ENCODE peak calls at places on chromosome 22, in nine cellular contexts. G, N, A, D, B, S, P, Y and M are unnamed samples. For H3K9me3, the result is how much of the 10 kb centered on the place peaks cover.

GRCh38 chr22:26429458-26430238 is 588 bp downstream of the ASPHD2 start:
- DNase-seq in B (no peak), A (no peak), P (no peak), Y (no peak), S (no peak), D (no peak), G (no peak), N (no peak), M (no peak)

GRCh38 chr22:44724416-44724815 is 22.4 kb downstream of the PRR5 start:
- DNase-seq in G (no peak), P (no peak), B (no peak), S (no peak), N (no peak), A (no peak), Y (peak), D (no peak), M (no peak)

GRCh38 chr22:33299245-33299956 is 241.2 kb upstream of the SYN3 start:
- DNase-seq in P (no peak), S (no peak), A (no peak), D (no peak), B (no peak), Y (no peak), G (no peak), N (no peak), M (no peak)

GRCh38 chr22:46069518-46070214 is 80.7 kb upstream of the PPARA start:
- DNase-seq in D (no peak), B (peak), G (peak), S (peak), Y (peak), A (peak), N (peak), P (peak), M (no peak)

GRCh38 chr22:43240614-43241013 is 53.7 kb upstream of the TTLL12 start:
- DNase-seq in G (no peak), N (no peak), D (no peak), A (no peak), P (no peak), B (no peak), Y (no peak), S (no peak), M (no peak)

GRCh38 chr22:45603631-45604030 is 68.0 kb upstream of the ATXN10 start:
- DNase-seq in N (no peak), G (no peak), A (no peak), B (no peak), S (no peak), Y (no peak), D (no peak), P (no peak), M (no peak)

GRCh38 chr22:35349704-35350538 is 31.0 kb upstream of the HMOX1 start:
- DNase-seq in P (peak), S (no peak), A (no peak), B (no peak), G (no peak), N (peak), Y (no peak), D (no peak), M (no peak)

GRCh38 chr22:50627452-50627913 is 469 bp downstream of the ARSA start:
- DNase-seq in B (peak), P (no peak), S (no peak), D (no peak), G (no peak), N (no peak), Y (no peak), A (no peak), M (no peak)

GRCh38 chr22:27778299-27779090 is 23.1 kb downstream of the MN1 start:
- DNase-seq in D (no peak), P (peak), A (peak), G (no peak), B (no peak), N (no peak), Y (peak), S (peak), M (no peak)

GRCh38 chr22:31439805-31440204 is 40.4 kb downstream of the DRG1 start:
- DNase-seq in A (no peak), N (no peak), B (no peak), S (no peak), D (no peak), P (peak), Y (peak), G (no peak), M (no peak)

GRCh38 chr22:31103899-31104694 is 3.3 kb downstream of the SELENOM start:
- DNase-seq in B (no peak), A (no peak), Y (peak), S (no peak), N (no peak), G (no peak), P (no peak), D (no peak), M (no peak)

GRCh38 chr22:42807185-42807584 is 49.9 kb downstream of the ARFGAP3 start:
- DNase-seq in Y (no peak), P (no peak), A (no peak), B (no peak), G (no peak), N (no peak), D (no peak), S (no peak), M (no peak)

GRCh38 chr22:27269751-27270586 is 531.6 kb downstream of the MN1 start:
- DNase-seq in B (no peak), D (no peak), S (no peak), P (no peak), N (no peak), Y (no peak), A (no peak), G (no peak), M (no peak)

GRCh38 chr22:25134028-25134427 is 65.6 kb upstream of the CRYBB3 start:
- DNase-seq in D (no peak), P (no peak), Y (no peak), G (no peak), A (no peak), S (no peak), N (peak), B (no peak), M (no peak)

GRCh38 chr22:50695421-50696250 is 23.0 kb downstream of the SHANK3 start:
- DNase-seq in S (no peak), A (peak), N (peak), G (no peak), D (no peak), Y (peak), P (no peak), B (peak), M (no peak)

GRCh38 chr22:46036558-46037408 is 59.8 kb upstream of the WNT7B start:
- DNase-seq in S (no peak), Y (peak), B (peak), P (peak), G (peak), A (no peak), D (no peak), N (peak), M (no peak)

GRCh38 chr22:27466229-27466628 is 335.3 kb downstream of the MN1 start:
- DNase-seq in P (no peak), D (no peak), N (no peak), G (no peak), B (no peak), S (no peak), A (no peak), Y (no peak), M (no peak)

GRCh38 chr22:50674606-50675552 is 2.3 kb downstream of the SHANK3 start:
- DNase-seq in D (no peak), P (no peak), Y (peak), B (no peak), A (no peak), S (no peak), N (peak), G (peak), M (no peak)

GRCh38 chr22:45318168-45318557 is 8.4 kb downstream of the FAM118A start:
- DNase-seq in N (peak), S (peak), D (peak), B (peak), A (peak), P (peak), Y (peak), G (no peak), M (no peak)

GRCh38 chr22:36395922-36396321 is 8.2 kb upstream of the MYH9 start:
- DNase-seq in P (no peak), G (no peak), A (no peak), N (no peak), Y (no peak), D (no peak), B (no peak), S (no peak), M (no peak)

GRCh38 chr22:44325718-44326548 is 13.2 kb upstream of the SHISAL1 start:
- DNase-seq in N (no peak), G (no peak), P (no peak), B (no peak), A (no peak), D (no peak), S (no peak), Y (peak), M (no peak)

GRCh38 chr22:16563555-16564520 is 28.8 kb downstream of the CCT8L2 start:
- DNase-seq in A (no peak), G (no peak), Y (peak), N (no peak), D (no peak), S (no peak), B (no peak), P (no peak), M (no peak)

GRCh38 chr22:50621948-50622722 is 5.8 kb downstream of the ARSA start:
- DNase-seq in N (peak), B (peak), S (no peak), D (no peak), A (no peak), Y (peak), P (peak), G (no peak), M (no peak)

GRCh38 chr22:45966320-45966891 is 10.6 kb downstream of the WNT7B start:
- DNase-seq in D (no peak), N (peak), A (no peak), P (no peak), Y (no peak), S (no peak), G (no peak), B (no peak), M (no peak)

GRCh38 chr22:44186121-44186510 is 5.4 kb downstream of the PARVG start:
- DNase-seq in P (no peak), A (no peak), S (no peak), G (no peak), B (peak), D (no peak), N (peak), Y (no peak), M (no peak)

GRCh38 chr22:17237031-17237668 is 17.9 kb upstream of the ADA2 start:
- DNase-seq in P (no peak), N (no peak), D (no peak), S (no peak), G (no peak), Y (no peak), B (no peak), A (no peak), M (no peak)

DNA sequence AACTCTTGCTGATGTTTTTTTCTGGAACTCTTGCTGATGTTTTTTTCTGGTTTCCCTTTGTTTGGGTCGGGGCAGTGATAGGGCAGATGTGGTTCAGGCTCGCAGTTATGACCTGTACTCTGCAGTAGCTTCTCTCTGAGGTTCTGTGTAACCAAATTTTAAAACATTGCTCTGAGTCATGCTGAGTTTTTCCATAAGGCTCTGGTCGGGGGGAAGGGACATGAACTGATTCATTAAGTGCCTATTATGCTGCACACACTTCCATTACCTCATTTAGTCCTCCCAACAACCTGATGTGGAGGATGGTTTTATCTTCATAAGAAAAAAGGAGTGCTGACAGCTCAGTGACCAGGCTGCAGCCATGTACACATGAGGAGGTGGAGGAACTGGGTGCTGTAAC is 18.9 kb downstream of the TNRC6B start:
- DNase-seq in S (no peak), Y (no peak), B (no peak), A (no peak), P (no peak), D (no peak), N (no peak), G (no peak), M (no peak)
- H3K4me3 ChIP-seq in S (no peak), Y (no peak), B (no peak), A (no peak), P (no peak), D (no peak), N (no peak), G (no peak), M (no peak)

DNA sequence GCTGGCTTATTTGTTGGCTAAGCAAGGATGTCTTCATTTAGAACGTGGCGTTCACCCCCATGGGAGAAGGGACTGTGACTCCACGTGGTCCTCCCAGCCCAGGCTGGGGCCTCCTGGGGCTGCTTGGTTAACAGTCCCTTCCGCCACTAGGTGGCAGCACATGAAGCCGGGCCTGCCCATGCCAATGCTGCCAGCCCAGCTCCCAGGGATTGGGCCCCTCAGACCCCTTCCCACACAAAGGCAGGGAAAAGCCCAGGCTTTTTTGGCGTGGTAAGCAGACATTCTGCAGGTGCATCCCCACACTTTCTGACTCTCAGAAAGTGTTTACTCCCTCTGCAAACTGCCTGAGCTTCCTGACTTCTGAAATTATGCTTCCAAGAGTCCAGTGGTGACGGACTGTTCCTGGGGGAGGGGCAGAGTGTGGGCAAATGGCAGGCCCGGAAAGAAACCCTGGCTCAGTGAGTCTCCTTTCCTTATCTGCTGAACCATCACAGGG is 3.1 kb downstream of the CBX6 start:
- DNase-seq in G (peak), D (peak), P (peak), Y (peak), B (peak), N (peak), S (peak), A (peak), M (peak)
- H3K27ac ChIP-seq in G (peak), D (no peak), P (no peak), Y (no peak), B (no peak), N (no peak), S (no peak), A (no peak), M (no peak)

GRCh38 chr22:47407626-47408025 is 645.2 kb downstream of the TBC1D22A start:
- DNase-seq in Y (no peak), P (no peak), S (no peak), A (no peak), D (no peak), N (no peak), B (no peak), G (no peak), M (no peak)

GRCh38 chr22:47406180-47406723 is 643.8 kb downstream of the TBC1D22A start:
- DNase-seq in B (no peak), G (no peak), S (no peak), N (no peak), P (no peak), A (no peak), D (no peak), Y (no peak), M (no peak)

GRCh38 chr22:47409501-47410275 is 647.2 kb downstream of the TBC1D22A start:
- DNase-seq in S (no peak), Y (no peak), B (no peak), N (no peak), G (no peak), D (no peak), A (no peak), P (no peak), M (no peak)

GRCh38 chr22:47408409-47408808 is 646.0 kb downstream of the TBC1D22A start:
- DNase-seq in S (no peak), A (no peak), G (no peak), P (no peak), Y (no peak), N (no peak), B (no peak), D (no peak), M (no peak)

DNA sequence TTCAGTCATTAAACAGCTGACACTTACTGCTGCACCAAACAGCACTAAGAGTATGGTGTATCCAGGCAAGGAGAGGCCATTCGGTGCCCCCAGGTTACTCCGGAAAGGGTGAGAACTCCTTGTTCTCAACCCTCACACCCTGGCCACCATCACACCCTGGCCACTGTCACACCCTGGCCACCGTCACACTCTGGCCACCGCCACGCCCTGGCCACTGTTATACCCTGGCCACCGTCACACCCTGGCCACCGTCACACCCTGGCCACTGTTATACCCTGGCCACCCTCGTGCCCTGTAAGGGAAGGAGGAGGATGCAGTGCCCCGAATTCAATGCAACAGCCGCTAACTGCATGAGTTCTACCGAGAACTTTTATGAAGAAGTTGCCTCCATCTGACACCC is 644.4 kb downstream of the TBC1D22A start:
- DNase-seq in N (no peak), G (no peak), A (no peak), D (no peak), S (no peak), P (no peak), B (no peak), Y (no peak), M (no peak)
- H3K9me3 ChIP-seq in N (under half), G (under half), A (under half), D (under half), S (under half), P (under half), B (under half), Y (under half), M (under half)

DNA sequence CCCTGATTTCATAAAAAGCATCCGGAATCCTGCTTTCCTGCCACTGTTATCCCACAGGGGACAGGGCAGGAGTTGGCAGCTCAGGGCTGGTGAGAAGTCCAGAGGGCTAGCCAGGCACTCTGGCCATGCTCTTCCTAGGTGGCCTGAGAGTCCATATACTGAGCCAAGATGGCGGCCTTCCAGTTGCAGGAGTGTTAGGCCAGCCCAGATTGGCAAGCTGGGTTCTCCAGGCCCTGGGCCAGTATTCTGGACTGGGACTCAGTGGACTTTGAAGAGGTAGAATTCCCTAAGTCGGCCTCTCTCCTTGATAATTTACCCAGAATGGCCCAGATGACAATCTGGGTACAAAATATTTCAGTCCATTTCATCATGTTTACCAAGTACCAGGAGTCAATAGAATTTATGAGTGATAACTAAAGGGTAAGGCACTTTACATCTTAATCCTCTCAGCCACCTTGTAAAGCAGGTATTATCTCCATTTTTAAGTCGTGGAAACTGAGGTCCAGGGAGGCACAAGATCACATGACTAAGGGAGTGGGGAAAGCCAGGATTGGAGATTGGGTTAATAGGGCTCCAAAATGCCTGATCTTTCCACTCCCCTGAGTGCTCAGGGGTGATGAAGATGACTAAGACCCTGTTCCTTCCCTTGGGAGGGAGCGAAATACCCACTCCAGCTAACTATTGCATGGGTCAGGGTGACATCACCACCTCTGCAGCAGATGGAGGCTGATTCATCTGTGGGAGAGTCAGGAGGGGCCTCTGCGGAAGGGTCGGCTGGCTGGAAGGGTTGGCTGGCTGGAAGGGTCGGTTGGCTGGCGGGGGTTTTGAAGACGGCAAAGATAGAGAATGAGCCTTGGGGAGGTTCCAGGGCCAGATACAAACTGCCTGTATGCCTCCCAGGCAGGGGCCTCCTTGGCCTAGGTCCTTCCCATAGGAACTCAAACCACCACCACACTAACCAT is 1.2 kb upstream of the MICALL1 start:
- DNase-seq in Y (peak), A (peak), P (peak), D (no peak), S (peak), G (peak), N (peak), B (no peak), M (no peak)
- H3K4me3 ChIP-seq in Y (no peak), A (no peak), P (peak), D (no peak), S (no peak), G (peak), N (no peak), B (no peak), M (no peak)

GRCh38 chr22:19419086-19419463 is 12.5 kb downstream of the HIRA start:
- DNase-seq in G (no peak), Y (no peak), N (no peak), B (no peak), D (no peak), P (no peak), S (no peak), A (no peak), M (no peak)
- H3K27ac ChIP-seq in G (no peak), Y (no peak), N (no peak), B (peak), D (peak), P (no peak), S (no peak), A (no peak), M (no peak)

GRCh38 chr22:47556473-47556872 is 794.0 kb downstream of the TBC1D22A start:
- DNase-seq in A (no peak), B (no peak), D (no peak), Y (no peak), G (no peak), N (no peak), P (no peak), S (no peak), M (no peak)
- H3K9me3 ChIP-seq in A (under half), B (under half), D (under half), Y (under half), G (under half), N (under half), P (under half), S (under half), M (under half)

GRCh38 chr22:22031571-22031970 is 49.0 kb upstream of the TOP3B start:
- DNase-seq in G (no peak), A (no peak), S (no peak), B (no peak), N (no peak), D (no peak), P (no peak), Y (no peak), M (no peak)

GRCh38 chr22:22032906-22033802 is 50.6 kb upstream of the TOP3B start:
- DNase-seq in G (no peak), D (no peak), S (no peak), Y (no peak), B (no peak), A (no peak), P (no peak), N (no peak), M (no peak)

GRCh38 chr22:22030493-22031182 is 48.1 kb upstream of the TOP3B start:
- DNase-seq in N (no peak), Y (peak), D (no peak), S (peak), P (peak), A (peak), B (no peak), G (no peak), M (peak)

GRCh38 chr22:22032099-22032905 is 49.7 kb upstream of the TOP3B start:
- DNase-seq in P (no peak), B (no peak), D (no peak), N (no peak), Y (no peak), G (no peak), A (no peak), S (no peak), M (no peak)

GRCh38 chr22:22031183-22031560 is 48.6 kb upstream of the TOP3B start:
- DNase-seq in B (no peak), G (no peak), S (no peak), A (no peak), P (no peak), D (no peak), Y (no peak), N (no peak), M (no peak)
- H3K4me3 ChIP-seq in B (no peak), G (no peak), S (no peak), A (no peak), P (no peak), D (no peak), Y (no peak), N (no peak), M (no peak)

GRCh38 chr22:24059793-24060192 is 48.7 kb downstream of the CABIN1 start:
- DNase-seq in P (no peak), N (no peak), S (no peak), B (no peak), D (no peak), A (no peak), Y (no peak), G (no peak), M (no peak)

GRCh38 chr22:24059121-24059520 is 48.0 kb downstream of the CABIN1 start:
- DNase-seq in D (no peak), G (no peak), Y (no peak), P (no peak), N (no peak), A (no peak), S (peak), B (no peak), M (no peak)

GRCh38 chr22:24060375-24060788 is 49.3 kb downstream of the CABIN1 start:
- DNase-seq in S (peak), Y (no peak), D (no peak), A (no peak), P (no peak), N (peak), B (no peak), G (no peak), M (no peak)

GRCh38 chr22:24063361-24063760 is 52.3 kb downstream of the CABIN1 start:
- DNase-seq in G (no peak), P (no peak), A (no peak), D (no peak), N (no peak), S (no peak), Y (no peak), B (no peak), M (no peak)

GRCh38 chr22:24061124-24061684 is 50.1 kb downstream of the CABIN1 start:
- DNase-seq in P (no peak), B (peak), A (no peak), D (no peak), N (no peak), Y (no peak), S (no peak), G (no peak), M (no peak)
- H3K27ac ChIP-seq in P (no peak), B (no peak), A (no peak), D (no peak), N (no peak), Y (no peak), S (no peak), G (no peak), M (no peak)